ENCODE peak calls at places on chromosomes 11 and 22, in six cellular contexts. P is GM12891, N is HepG2, X is K562, W is GM12878, V is H1. K is an unnamed sample.

GRCh38 chr11:58659404-58659803 is 36.9 kb downstream of the CNTF start:
- DNase-seq in P (no peak), N (peak; percentile 10), X (no peak), W (no peak), V (no peak), K (no peak)

GRCh38 chr11:20364412-20364792 is 888 bp downstream of the HTATIP2 start:
- DNase-seq in P (no peak), N (no peak), X (peak; percentile 42), W (no peak), V (no peak), K (no peak)

GRCh38 chr11:82546556-82547162 is 187.0 kb downstream of the FAM181B start:
- DNase-seq in P (no peak), N (no peak), X (no peak), W (no peak), V (no peak), K (no peak)

GRCh38 chr11:72225411-72225951 is 914 bp downstream of the INPPL1 start:
- DNase-seq in P (no peak), N (no peak), X (no peak), W (no peak), V (no peak), K (no peak)

GRCh38 chr11:85787809-85788805 is 22.8 kb downstream of the SYTL2 start:
- DNase-seq in P (no peak), N (peak; percentile 21), X (no peak), W (no peak), V (no peak), K (no peak)

GRCh38 chr11:66371627-66372415 is at the start of gene SLC29A2:
- DNase-seq in P (peak; percentile 77), N (no peak), X (peak; percentile 95), W (peak; percentile 61), V (peak; percentile 94), K (peak; percentile 73)

GRCh38 chr11:13329670-13330401 is 52.2 kb downstream of the BMAL1 start:
- DNase-seq in P (no peak), N (no peak), X (no peak), W (no peak), V (no peak), K (no peak)

GRCh38 chr22:22872722-22873708 is 14.6 kb upstream of the IGLL5 start:
- DNase-seq in P (no peak), N (no peak), X (peak; percentile 53), W (no peak), V (no peak), K (no peak)

GRCh38 chr11:3841426-3842304 is 906 bp upstream of the RHOG start:
- DNase-seq in P (peak; percentile 66), N (peak; percentile 79), X (peak; percentile 80), W (peak; percentile 79), V (no peak), K (peak; percentile 63)

GRCh38 chr11:132685174-132685611 is 847.1 kb downstream of the OPCML start:
- DNase-seq in P (no peak), N (no peak), X (no peak), W (no peak), V (no peak), K (no peak)

GRCh38 chr11:15780837-15781236 is 575.5 kb downstream of the SOX6 start:
- DNase-seq in P (no peak), N (no peak), X (no peak), W (no peak), V (no peak), K (no peak)

GRCh38 chr22:32801436-32802290 is at the start of gene TIMP3:
- DNase-seq in P (no peak), N (no peak), X (peak; percentile 84), W (no peak), V (peak; percentile 89), K (no peak)

GRCh38 chr11:14520086-14520901 is at the start of gene PSMA1:
- DNase-seq in P (peak; percentile 61), N (peak; percentile 94), X (peak; percentile 84), W (peak; percentile 76), V (peak; percentile 91), K (peak; percentile 69)
- TF ChIP-seq POLR2A in P (peak; percentile 81), N (peak; percentile 78), X (peak; percentile 93), W (peak; percentile 92), V (peak; percentile 88), K (peak; percentile 80)

DNA sequence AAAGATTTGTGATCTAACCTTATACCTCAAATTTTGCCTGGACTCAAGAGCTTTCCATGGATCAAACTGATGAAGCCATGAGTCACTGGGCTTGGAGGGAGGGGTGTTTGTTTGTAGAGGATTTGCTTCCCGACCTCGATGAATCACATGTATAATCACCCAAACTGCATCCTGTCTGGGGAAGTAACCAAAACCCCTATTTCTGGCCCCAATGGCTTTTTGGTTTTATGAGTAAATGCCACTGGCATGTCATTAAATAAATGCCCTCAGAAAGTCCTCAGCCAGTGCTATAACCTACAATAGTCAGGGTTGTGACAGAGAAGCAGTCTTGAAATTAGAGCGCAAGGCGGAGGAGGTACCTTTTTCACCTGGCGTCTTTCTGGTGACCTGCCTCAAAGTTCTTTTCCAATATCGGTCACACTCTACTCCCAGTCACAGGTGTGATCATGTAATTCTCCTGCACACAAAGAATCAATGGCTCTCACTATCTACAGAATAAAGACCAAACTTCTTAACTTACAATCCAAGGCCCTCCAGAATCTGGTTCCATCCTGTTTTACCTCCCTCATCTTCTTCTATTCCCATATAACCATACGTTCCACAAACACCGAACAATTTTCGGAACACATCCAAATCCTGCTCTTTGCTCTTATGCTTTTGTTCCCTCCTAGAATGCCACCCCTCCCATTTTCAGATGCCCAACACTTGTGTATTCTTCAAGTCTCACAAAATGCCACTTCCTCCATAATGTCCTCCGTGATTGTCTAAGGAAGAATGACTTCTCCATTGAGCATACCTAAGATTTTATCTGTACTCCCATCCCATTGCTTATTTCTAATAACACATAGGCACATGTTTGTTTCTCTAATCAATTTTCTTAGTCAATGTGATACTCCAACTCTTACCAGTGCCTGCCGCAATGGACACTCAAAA is 81.3 kb upstream of the BLID start:
- DNase-seq in P (no peak), N (peak; percentile 57), X (no peak), W (no peak), V (no peak), K (no peak)
- TF ChIP-seq TAF1 in P (no peak), N (no peak), X (no peak), W (no peak), V (no peak), K (no peak)

GRCh38 chr11:32233928-32234327 is 143.1 kb downstream of the RCN1 start:
- DNase-seq in P (no peak), N (no peak), X (no peak), W (no peak), V (no peak), K (no peak)
- TF ChIP-seq POLR2AphosphoS5 in P (no peak), N (no peak), X (no peak), W (no peak), V (no peak), K (no peak)

DNA sequence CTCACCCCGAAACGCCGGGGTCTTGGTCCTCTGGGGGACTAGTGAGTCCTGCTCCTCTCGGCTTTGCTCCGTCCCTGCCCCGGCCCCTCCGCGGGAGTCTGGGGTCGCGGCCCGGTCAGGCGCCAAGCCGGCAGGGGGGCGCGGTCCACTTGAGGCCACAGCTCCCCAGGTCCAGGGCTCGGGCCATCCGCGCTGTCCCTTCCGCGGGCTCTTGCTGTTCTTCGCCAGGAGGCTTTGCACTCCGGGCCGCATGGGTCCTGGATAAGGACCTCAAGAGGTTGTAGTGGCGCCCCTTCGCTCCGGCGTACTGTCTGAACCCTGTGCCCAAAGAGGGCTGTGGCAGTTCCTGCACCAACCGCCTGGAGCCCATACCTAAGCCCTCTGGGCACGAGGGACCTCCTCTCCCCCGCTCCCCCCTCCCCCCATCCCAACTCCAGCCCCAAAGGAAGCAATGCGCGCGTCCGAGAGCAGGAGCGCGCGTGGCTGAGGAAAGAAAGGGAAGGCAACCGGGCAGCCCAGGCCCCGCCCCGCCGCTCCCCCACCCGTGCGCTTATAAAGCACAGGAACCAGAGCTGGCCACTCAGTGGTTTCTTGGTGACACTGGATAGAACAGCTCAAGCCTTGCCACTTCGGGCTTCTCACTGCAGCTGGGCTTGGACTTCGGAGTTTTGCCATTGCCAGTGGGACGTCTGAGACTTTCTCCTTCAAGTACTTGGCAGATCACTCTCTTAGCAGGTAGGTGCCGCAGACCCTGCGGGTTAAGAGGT is at the start of gene ADM:
- DNase-seq in P (no peak), N (peak; percentile 90), X (peak; percentile 64), W (no peak), V (peak; percentile 87), K (no peak)
- TF ChIP-seq POLR2A in P (peak; percentile 54), N (no peak), X (no peak), W (peak; percentile 70), V (peak; percentile 92), K (peak; percentile 96)

GRCh38 chr22:18994056-18994455 is 58.0 kb upstream of the PRODH start:
- DNase-seq in P (no peak), N (no peak), X (no peak), W (no peak), V (peak; percentile 42), K (no peak)
- TF ChIP-seq TAF1 in P (no peak), N (no peak), X (no peak), W (no peak), V (no peak), K (no peak)

GRCh38 chr11:993141-993540 is 43.4 kb downstream of the MUC6 start:
- DNase-seq in P (no peak), N (no peak), X (no peak), W (no peak), V (no peak), K (no peak)
- TF ChIP-seq POLR2AphosphoS5 in P (no peak), N (no peak), X (no peak), W (no peak), V (no peak), K (no peak)

K was measured in GM12892.